ENCODE peak calls at places on chromosomes 2 and 18, in eight cellular contexts. W is stimulated activated CD8-positive, alpha-beta memory T cell treated with anti-CD3 and anti-CD28 coated beads, Interleukin-7, amount 100 ng/mL, for 24 hours; B is GM06990; T is RWPE1; G is HFFc6; E is coronary artery; I is cardiac fibroblast; D is cardiac septum. F is an unnamed sample.
A peak's percentile ranks its signal among the peaks of the same experiment; 100 is the strongest.

GRCh38 chr2:177597759-177598158 is 205.2 kb downstream of the AGPS start:
- DNase-seq in W (no peak), B (no peak), T (no peak), G (no peak), E (no peak), I (peak; percentile 5), D (no peak), F (no peak)

GRCh38 chr2:65666156-65666725 is 233.8 kb upstream of the SPRED2 start:
- DNase-seq in W (no peak), B (peak; percentile 49), T (peak; percentile 54), G (peak; percentile 58), E (no peak), I (peak; percentile 9), D (no peak), F (no peak)

GRCh38 chr18:63322908-63323634 is 3.5 kb upstream of the BCL2 start:
- DNase-seq in W (no peak), B (no peak), T (peak; percentile 45), G (peak; percentile 52), E (no peak), I (peak; percentile 86), D (no peak), F (peak; percentile 72)

GRCh38 chr2:160205511-160205910 is 5.4 kb upstream of the ITGB6 start:
- DNase-seq in W (no peak), B (no peak), T (peak; percentile 97), G (peak; percentile 99), E (peak; percentile 80), I (peak; percentile 83), D (no peak), F (no peak)

GRCh38 chr2:30273574-30273929 is 42.2 kb downstream of the LBH start:
- DNase-seq in W (no peak), B (no peak), T (no peak), G (no peak), E (no peak), I (no peak), D (peak; percentile 60), F (no peak)

GRCh38 chr2:179622122-179622521 is 239.3 kb downstream of the ZNF385B start:
- DNase-seq in W (no peak), B (no peak), T (no peak), G (peak; percentile 26), E (no peak), I (no peak), D (no peak), F (no peak)

GRCh38 chr18:23856466-23857175 is 157.9 kb upstream of the TTC39C start:
- DNase-seq in W (no peak), B (no peak), T (no peak), G (no peak), E (no peak), I (no peak), D (no peak), F (no peak)

GRCh38 chr2:51722311-51722710 is 690.4 kb upstream of the NRXN1 start:
- DNase-seq in W (no peak), B (no peak), T (no peak), G (peak; percentile 58), E (no peak), I (peak; percentile 15), D (no peak), F (no peak)

GRCh38 chr2:148876589-148877402 is 1.8 kb downstream of the KIF5C start:
- DNase-seq in W (no peak), B (peak; percentile 22), T (peak; percentile 4), G (no peak), E (no peak), I (no peak), D (no peak), F (peak; percentile 83)

GRCh38 chr2:216632952-216633615 is at the start of gene IGFBP2:
- DNase-seq in W (peak; percentile 3), B (no peak), T (no peak), G (no peak), E (no peak), I (no peak), D (no peak), F (no peak)

GRCh38 chr2:78309460-78309859 is 716.0 kb upstream of the REG3G start:
- DNase-seq in W (no peak), B (no peak), T (no peak), G (no peak), E (no peak), I (no peak), D (no peak), F (no peak)

GRCh38 chr2:68295523-68295922 is 24.2 kb downstream of the CNRIP1 start:
- DNase-seq in W (no peak), B (no peak), T (no peak), G (no peak), E (no peak), I (no peak), D (no peak), F (no peak)

GRCh38 chr2:7118606-7119503 is 201.6 kb downstream of the RNF144A start:
- DNase-seq in W (no peak), B (no peak), T (peak; percentile 15), G (no peak), E (no peak), I (peak; percentile 34), D (no peak), F (peak; percentile 69)

GRCh38 chr2:235773188-235773928 is 279.5 kb downstream of the AGAP1 start:
- DNase-seq in W (no peak), B (no peak), T (no peak), G (no peak), E (peak; percentile 16), I (no peak), D (no peak), F (no peak)

GRCh38 chr2:68196120-68196716 is 38.5 kb downstream of the PNO1 start:
- DNase-seq in W (no peak), B (no peak), T (no peak), G (peak; percentile 17), E (no peak), I (peak; percentile 73), D (no peak), F (peak; percentile 29)

GRCh38 chr2:39620067-39620466 is 45.6 kb upstream of the TMEM178A start:
- DNase-seq in W (no peak), B (no peak), T (peak; percentile 72), G (peak; percentile 84), E (peak; percentile 73), I (peak; percentile 94), D (no peak), F (no peak)

GRCh38 chr18:36183987-36184386 is 3.3 kb upstream of the MOCOS start:
- DNase-seq in W (no peak), B (no peak), T (no peak), G (no peak), E (no peak), I (no peak), D (no peak), F (no peak)

GRCh38 chr2:200814917-200815316 is 3.2 kb downstream of the BZW1 start:
- DNase-seq in W (no peak), B (no peak), T (no peak), G (no peak), E (no peak), I (peak; percentile 51), D (no peak), F (no peak)

GRCh38 chr2:42077343-42077742 is 29.5 kb downstream of the PKDCC start:
- DNase-seq in W (no peak), B (no peak), T (no peak), G (no peak), E (no peak), I (peak; percentile 35), D (no peak), F (no peak)

GRCh38 chr2:225999692-226000091 is 600.2 kb downstream of the NYAP2 start:
- DNase-seq in W (no peak), B (no peak), T (no peak), G (no peak), E (no peak), I (peak; percentile 33), D (no peak), F (no peak)

GRCh38 chr2:101698419-101699190 is 1.1 kb downstream of the MAP4K4 start:
- DNase-seq in W (no peak), B (no peak), T (peak; percentile 34), G (no peak), E (no peak), I (peak; percentile 32), D (no peak), F (peak; percentile 9)

GRCh38 chr18:9659499-9660387 is 45.4 kb upstream of the PPP4R1 start:
- DNase-seq in W (no peak), B (no peak), T (no peak), G (no peak), E (no peak), I (no peak), D (no peak), F (no peak)

GRCh38 chr2:191347154-191347553 is 102.0 kb downstream of the MYO1B start:
- DNase-seq in W (no peak), B (no peak), T (no peak), G (no peak), E (no peak), I (no peak), D (no peak), F (no peak)

GRCh38 chr2:239247401-239248245 is 153.2 kb downstream of the HDAC4 start:
- DNase-seq in W (no peak), B (no peak), T (no peak), G (no peak), E (peak; percentile 43), I (no peak), D (no peak), F (no peak)

GRCh38 chr18:56563568-56563967 is 74.8 kb downstream of the TXNL1 start:
- DNase-seq in W (no peak), B (no peak), T (no peak), G (no peak), E (no peak), I (no peak), D (no peak), F (no peak)

GRCh38 chr2:229350117-229350805 is 79.2 kb upstream of the PID1 start:
- DNase-seq in W (no peak), B (no peak), T (peak; percentile 14), G (peak; percentile 18), E (no peak), I (no peak), D (no peak), F (no peak)

F was measured in NCI-H446.